ENCODE peak calls at places on chromosome 9, in five cellular contexts. One of them, this sample, is unnamed.

GRCh38 chr9:33290994-33291397 is 680 bp downstream of the NFX1 start:
- DNase-seq in tibial artery: no peak
- DNase-seq in hepatocyte: no peak
- DNase-seq in prostate gland: no peak
- DNase-seq in pancreas: no peak
- DNase-seq in this sample: no peak

GRCh38 chr9:120708526-120709224 is 5.6 kb downstream of the MEGF9 start:
- DNase-seq in tibial artery: no peak
- DNase-seq in hepatocyte: no peak
- DNase-seq in prostate gland: no peak
- DNase-seq in pancreas: no peak
- DNase-seq in this sample: no peak

GRCh38 chr9:92774274-92774673 is 9.6 kb upstream of the BICD2 start:
- DNase-seq in tibial artery: no peak
- DNase-seq in hepatocyte: no peak
- DNase-seq in prostate gland: no peak
- DNase-seq in pancreas: no peak
- DNase-seq in this sample: no peak

GRCh38 chr9:114616684-114617520 is 5.8 kb downstream of the TMEM268 start:
- DNase-seq in tibial artery: peak
- DNase-seq in hepatocyte: no peak
- DNase-seq in prostate gland: peak
- DNase-seq in pancreas: no peak
- DNase-seq in this sample: peak

GRCh38 chr9:69157751-69158466 is 16.2 kb upstream of the TJP2 start:
- DNase-seq in tibial artery: no peak
- DNase-seq in hepatocyte: no peak
- DNase-seq in prostate gland: no peak
- DNase-seq in pancreas: no peak
- DNase-seq in this sample: no peak

GRCh38 chr9:33250458-33250995 is 10.6 kb downstream of the SPINK4 start:
- DNase-seq in tibial artery: no peak
- DNase-seq in hepatocyte: no peak
- DNase-seq in prostate gland: no peak
- DNase-seq in pancreas: no peak
- DNase-seq in this sample: no peak

GRCh38 chr9:136036050-136036449 is 59.0 kb downstream of the NACC2 start:
- DNase-seq in tibial artery: no peak
- DNase-seq in hepatocyte: no peak
- DNase-seq in prostate gland: no peak
- DNase-seq in pancreas: no peak
- DNase-seq in this sample: no peak

GRCh38 chr9:111720170-111720569 is 58.8 kb downstream of the GNG10 start:
- DNase-seq in tibial artery: no peak
- DNase-seq in hepatocyte: no peak
- DNase-seq in prostate gland: no peak
- DNase-seq in pancreas: no peak
- DNase-seq in this sample: no peak

GRCh38 chr9:94928271-94928670 is 201.8 kb downstream of the AOPEP start:
- DNase-seq in tibial artery: no peak
- DNase-seq in hepatocyte: no peak
- DNase-seq in prostate gland: no peak
- DNase-seq in pancreas: no peak
- DNase-seq in this sample: no peak

GRCh38 chr9:120294003-120294402 is 286.0 kb downstream of the CDK5RAP2 start:
- DNase-seq in tibial artery: no peak
- DNase-seq in hepatocyte: no peak
- DNase-seq in prostate gland: no peak
- DNase-seq in pancreas: no peak
- DNase-seq in this sample: no peak

GRCh38 chr9:136365775-136366223 is 2.3 kb upstream of the DNLZ start:
- DNase-seq in tibial artery: no peak
- DNase-seq in hepatocyte: no peak
- DNase-seq in prostate gland: no peak
- DNase-seq in pancreas: no peak
- DNase-seq in this sample: no peak

GRCh38 chr9:73231203-73231602 is 79.5 kb downstream of the ANXA1 start:
- DNase-seq in tibial artery: no peak
- DNase-seq in hepatocyte: no peak
- DNase-seq in prostate gland: no peak
- DNase-seq in pancreas: no peak
- DNase-seq in this sample: no peak

GRCh38 chr9:70514273-70514672 is 99.8 kb upstream of the KLF9 start:
- DNase-seq in tibial artery: no peak
- DNase-seq in hepatocyte: no peak
- DNase-seq in prostate gland: no peak
- DNase-seq in pancreas: no peak
- DNase-seq in this sample: no peak

GRCh38 chr9:2418619-2419018 is 203.0 kb upstream of the VLDLR start:
- DNase-seq in tibial artery: no peak
- DNase-seq in hepatocyte: no peak
- DNase-seq in prostate gland: no peak
- DNase-seq in pancreas: no peak
- DNase-seq in this sample: no peak

GRCh38 chr9:69745716-69746538 is 13.9 kb downstream of the PTAR1 start:
- DNase-seq in tibial artery: no peak
- DNase-seq in hepatocyte: peak
- DNase-seq in prostate gland: no peak
- DNase-seq in pancreas: no peak
- DNase-seq in this sample: no peak

GRCh38 chr9:107976767-107977166 is 487.2 kb upstream of the KLF4 start:
- DNase-seq in tibial artery: peak
- DNase-seq in hepatocyte: no peak
- DNase-seq in prostate gland: no peak
- DNase-seq in pancreas: no peak
- DNase-seq in this sample: peak

GRCh38 chr9:71210326-71210725 is 88.9 kb upstream of the TRPM3 start:
- DNase-seq in tibial artery: no peak
- DNase-seq in hepatocyte: no peak
- DNase-seq in prostate gland: no peak
- DNase-seq in pancreas: no peak
- DNase-seq in this sample: no peak

GRCh38 chr9:130215341-130216119 is 43.3 kb downstream of the NCS1 start:
- DNase-seq in tibial artery: no peak
- DNase-seq in hepatocyte: no peak
- DNase-seq in prostate gland: no peak
- DNase-seq in pancreas: no peak
- DNase-seq in this sample: no peak

GRCh38 chr9:96025995-96026572 is 150.6 kb downstream of the ERCC6L2 start:
- DNase-seq in tibial artery: no peak
- DNase-seq in hepatocyte: peak
- DNase-seq in prostate gland: no peak
- DNase-seq in pancreas: no peak
- DNase-seq in this sample: no peak

GRCh38 chr9:114538241-114538640 is 33.0 kb upstream of the WHRN start:
- DNase-seq in tibial artery: no peak
- DNase-seq in hepatocyte: peak
- DNase-seq in prostate gland: peak
- DNase-seq in pancreas: no peak
- DNase-seq in this sample: peak

GRCh38 chr9:123431581-123431980 is 75.6 kb downstream of the CRB2 start:
- DNase-seq in tibial artery: no peak
- DNase-seq in hepatocyte: no peak
- DNase-seq in prostate gland: no peak
- DNase-seq in pancreas: no peak
- DNase-seq in this sample: no peak

GRCh38 chr9:113519401-113520108 is 56.0 kb downstream of the RGS3 start:
- DNase-seq in tibial artery: no peak
- DNase-seq in hepatocyte: peak
- DNase-seq in prostate gland: no peak
- DNase-seq in pancreas: no peak
- DNase-seq in this sample: no peak

GRCh38 chr9:116643691-116644090 is 43.4 kb upstream of the TRIM32 start:
- DNase-seq in tibial artery: no peak
- DNase-seq in hepatocyte: no peak
- DNase-seq in prostate gland: no peak
- DNase-seq in pancreas: no peak
- DNase-seq in this sample: no peak

GRCh38 chr9:73162987-73163763 is 11.5 kb downstream of the ANXA1 start:
- DNase-seq in tibial artery: no peak
- DNase-seq in hepatocyte: no peak
- DNase-seq in prostate gland: no peak
- DNase-seq in pancreas: no peak
- DNase-seq in this sample: no peak

GRCh38 chr9:124771867-124772621 is 933 bp upstream of the NR6A1 start:
- DNase-seq in tibial artery: peak
- DNase-seq in hepatocyte: peak
- DNase-seq in prostate gland: peak
- DNase-seq in pancreas: peak
- DNase-seq in this sample: peak

GRCh38 chr9:93669116-93669957 is 93.0 kb downstream of the PHF2 start:
- DNase-seq in tibial artery: peak
- DNase-seq in hepatocyte: no peak
- DNase-seq in prostate gland: no peak
- DNase-seq in pancreas: no peak
- DNase-seq in this sample: peak

GRCh38 chr9:71518045-71518888 is 250.0 kb downstream of the CEMIP2 start:
- DNase-seq in tibial artery: no peak
- DNase-seq in hepatocyte: peak
- DNase-seq in prostate gland: no peak
- DNase-seq in pancreas: no peak
- DNase-seq in this sample: no peak

GRCh38 chr9:109107402-109108240 is 12.1 kb downstream of the TMEM245 start:
- DNase-seq in tibial artery: no peak
- DNase-seq in hepatocyte: peak
- DNase-seq in prostate gland: no peak
- DNase-seq in pancreas: no peak
- DNase-seq in this sample: no peak

GRCh38 chr9:10649076-10649475 is 36.3 kb upstream of the PTPRD start:
- DNase-seq in tibial artery: no peak
- DNase-seq in hepatocyte: no peak
- DNase-seq in prostate gland: no peak
- DNase-seq in pancreas: no peak
- DNase-seq in this sample: no peak

DNA sequence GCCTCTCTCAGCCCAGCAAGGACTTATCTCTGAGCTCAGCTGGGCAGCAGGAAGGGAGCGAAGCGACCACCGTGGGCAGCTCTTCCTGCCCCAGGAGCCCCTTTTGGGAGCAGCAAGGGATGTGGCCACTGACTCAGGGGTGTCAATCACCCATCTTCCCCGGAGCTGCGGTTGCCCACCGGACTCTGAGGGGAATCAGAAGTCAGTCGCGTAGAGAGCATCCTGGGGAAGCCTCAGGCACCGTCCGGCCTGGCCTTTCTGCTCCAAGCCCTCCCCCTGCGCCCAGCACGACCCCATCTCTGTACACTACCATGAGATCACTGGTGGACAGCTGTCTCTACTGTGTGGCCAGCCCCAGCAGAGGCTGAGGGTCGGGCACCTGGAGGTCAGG is 24.6 kb downstream of the GFI1B start:
- DNase-seq in tibial artery: no peak
- DNase-seq in hepatocyte: no peak
- DNase-seq in prostate gland: no peak
- DNase-seq in pancreas: no peak
- DNase-seq in this sample: no peak
- H3K27ac ChIP-seq in tibial artery: no peak
- H3K27ac ChIP-seq in hepatocyte: no peak
- H3K27ac ChIP-seq in prostate gland: no peak
- H3K27ac ChIP-seq in pancreas: no peak
- H3K27ac ChIP-seq in this sample: no peak

DNA sequence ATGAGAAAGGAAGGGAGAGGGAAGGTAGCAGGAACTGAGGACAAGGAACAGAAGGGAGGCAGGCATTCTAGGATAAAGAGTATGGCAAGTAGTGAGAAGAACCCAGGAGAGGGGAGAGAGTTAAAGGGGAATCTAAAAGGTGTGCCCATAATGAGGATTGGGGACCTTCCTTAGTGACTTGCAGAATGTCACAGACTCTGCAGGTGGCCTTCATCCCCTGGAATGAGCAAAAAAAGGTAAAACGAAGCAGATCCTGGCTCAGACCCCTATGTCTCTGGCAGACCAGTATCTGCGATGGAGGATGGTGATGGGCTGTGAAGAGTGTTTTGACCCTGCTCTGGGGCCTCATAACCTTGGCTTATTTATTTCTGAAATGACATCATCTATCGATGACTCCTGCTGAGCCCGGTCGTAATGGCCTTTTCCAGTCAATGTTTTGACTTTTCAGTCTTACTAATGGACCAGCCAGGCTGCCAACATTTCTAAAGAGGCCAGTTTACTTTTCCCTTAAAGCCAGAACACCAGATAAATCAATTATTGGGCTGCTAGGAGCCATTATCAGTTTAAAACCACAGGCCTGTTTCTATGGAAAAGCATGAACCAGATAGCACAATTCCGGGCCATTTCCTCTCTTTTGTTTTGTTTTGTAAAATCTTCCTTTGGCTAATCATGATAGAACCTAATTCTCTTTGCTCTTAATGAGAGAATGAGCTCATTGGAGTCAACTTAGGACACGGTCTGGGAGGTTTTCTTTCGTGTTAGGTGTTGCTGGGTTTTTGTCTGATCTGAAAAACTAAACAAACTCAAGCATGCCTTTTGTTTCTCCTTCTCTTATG is 3.1 kb downstream of the TMOD1 start:
- DNase-seq in tibial artery: no peak
- DNase-seq in hepatocyte: no peak
- DNase-seq in prostate gland: no peak
- DNase-seq in pancreas: peak
- DNase-seq in this sample: no peak
- H3K27ac ChIP-seq in tibial artery: peak
- H3K27ac ChIP-seq in hepatocyte: no peak
- H3K27ac ChIP-seq in prostate gland: no peak
- H3K27ac ChIP-seq in pancreas: peak
- H3K27ac ChIP-seq in this sample: peak

DNA sequence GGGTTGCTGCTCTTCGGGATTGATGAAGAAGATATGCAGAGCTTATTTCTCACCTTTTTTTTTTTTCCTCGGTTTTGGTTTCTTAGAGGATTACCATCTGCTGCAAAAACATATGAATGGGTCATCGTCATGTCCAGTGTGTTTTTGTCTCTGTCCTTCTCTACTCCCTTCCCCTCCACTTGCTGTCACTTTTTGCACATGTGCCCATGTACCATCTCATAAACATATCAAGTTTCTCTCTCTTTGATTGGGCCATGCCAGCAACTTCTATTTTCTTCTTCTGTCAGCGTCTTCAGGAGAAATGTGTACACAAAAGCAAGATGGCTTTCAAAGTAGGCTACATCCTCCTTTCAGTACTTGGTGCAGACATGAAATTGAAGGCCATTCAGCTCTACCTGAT is 57.1 kb downstream of the ZNF462 start:
- DNase-seq in tibial artery: no peak
- DNase-seq in hepatocyte: no peak
- DNase-seq in prostate gland: no peak
- DNase-seq in pancreas: no peak
- DNase-seq in this sample: no peak
- H3K27ac ChIP-seq in tibial artery: no peak
- H3K27ac ChIP-seq in hepatocyte: peak
- H3K27ac ChIP-seq in prostate gland: no peak
- H3K27ac ChIP-seq in pancreas: peak
- H3K27ac ChIP-seq in this sample: peak

GRCh38 chr9:16992138-16992537 is 121.7 kb upstream of the BNC2 start:
- DNase-seq in tibial artery: no peak
- DNase-seq in hepatocyte: no peak
- DNase-seq in prostate gland: no peak
- DNase-seq in pancreas: no peak
- DNase-seq in this sample: no peak
- H3K27ac ChIP-seq in tibial artery: no peak
- H3K27ac ChIP-seq in hepatocyte: no peak
- H3K27ac ChIP-seq in prostate gland: no peak
- H3K27ac ChIP-seq in pancreas: no peak
- H3K27ac ChIP-seq in this sample: no peak

GRCh38 chr9:89455356-89455824 is 42.5 kb downstream of the SEMA4D start:
- DNase-seq in tibial artery: no peak
- DNase-seq in hepatocyte: no peak
- DNase-seq in prostate gland: no peak
- DNase-seq in pancreas: no peak
- DNase-seq in this sample: no peak
- H3K27ac ChIP-seq in tibial artery: no peak
- H3K27ac ChIP-seq in hepatocyte: no peak
- H3K27ac ChIP-seq in prostate gland: no peak
- H3K27ac ChIP-seq in pancreas: no peak
- H3K27ac ChIP-seq in this sample: peak

This sample was measured in stomach.